ENCODE peak calls at places on chromosome 12, in six cellular contexts. F is T-cell; U is NCI-H1436; G is Kasumi-1; L is activated T-cell treated with anti-CD3 and anti-CD28 coated beads, Interleukin-2, amount 50 U/mL, for 48 hours; M is activated B cell treated with CpG ODN at 0.5 μM for 24 hours. Q is an unnamed sample.

GRCh38 chr12:70842136-70842535 is 78.4 kb downstream of the PTPRR start:
- DNase-seq in F (no peak), U (no peak), G (no peak), L (no peak), M (no peak), Q (no peak)

GRCh38 chr12:111434680-111435338 is 29.1 kb downstream of the SH2B3 start:
- DNase-seq in F (peak; percentile 76), U (no peak), G (no peak), L (peak; percentile 87), M (peak; percentile 75), Q (no peak)

GRCh38 chr12:69844836-69845235 is 19.8 kb downstream of the MYRFL start:
- DNase-seq in F (no peak), U (no peak), G (no peak), L (no peak), M (no peak), Q (no peak)

GRCh38 chr12:108633534-108634224 is at the start of gene SELPLG:
- DNase-seq in F (peak; percentile 88), U (no peak), G (peak; percentile 71), L (peak; percentile 89), M (peak; percentile 79), Q (no peak)

GRCh38 chr12:22656835-22657234 is 31.9 kb downstream of the ETNK1 start:
- DNase-seq in F (no peak), U (no peak), G (no peak), L (no peak), M (no peak), Q (no peak)

GRCh38 chr12:1117371-1117770 is 126.3 kb downstream of the ERC1 start:
- DNase-seq in F (no peak), U (no peak), G (no peak), L (no peak), M (no peak), Q (no peak)

GRCh38 chr12:117518594-117519270 is 157.3 kb upstream of the NOS1 start:
- DNase-seq in F (no peak), U (no peak), G (no peak), L (no peak), M (no peak), Q (no peak)

GRCh38 chr12:72228424-72228823 is 43.7 kb upstream of the TRHDE start:
- DNase-seq in F (no peak), U (no peak), G (no peak), L (no peak), M (no peak), Q (no peak)

GRCh38 chr12:92561543-92561899 is 141.3 kb upstream of the PLEKHG7 start:
- DNase-seq in F (no peak), U (no peak), G (no peak), L (no peak), M (no peak), Q (no peak)

Q was measured in HEK293T.